ENCODE peak calls at places on chromosomes 11 and 22, in seven cellular contexts. V is neuronal stem cell, F is IMR-90, S is mesenchymal stem cell, Z is mesendoderm, G is trophoblast cell, L is H1. J is an unnamed sample.

GRCh38 chr11:113119074-113119473 is 157.9 kb downstream of the NCAM1 start:
- DNase-seq in V (no peak), F (no peak), S (peak; percentile 38), Z (peak; percentile 42), G (no peak), L (no peak), J (no peak)

GRCh38 chr11:13826505-13827278 is 135.8 kb upstream of the SPON1 start:
- DNase-seq in V (no peak), F (no peak), S (no peak), Z (no peak), G (no peak), L (no peak), J (no peak)

GRCh38 chr11:37946155-37946766 is 1348.2 kb upstream of the RAG2 start:
- DNase-seq in V (peak; percentile 33), F (peak; percentile 27), S (peak; percentile 62), Z (peak; percentile 83), G (peak; percentile 71), L (peak; percentile 29), J (peak; percentile 59)

GRCh38 chr11:76234704-76235232 is 28.5 kb upstream of the WNT11 start:
- DNase-seq in V (no peak), F (no peak), S (peak; percentile 86), Z (no peak), G (no peak), L (no peak), J (no peak)

GRCh38 chr11:35043933-35044332 is 95.0 kb upstream of the CD44 start:
- DNase-seq in V (no peak), F (no peak), S (peak; percentile 21), Z (no peak), G (no peak), L (no peak), J (no peak)

GRCh38 chr22:36156515-36157419 is 3.8 kb downstream of the APOL3 start:
- DNase-seq in V (no peak), F (peak; percentile 77), S (peak; percentile 86), Z (peak; percentile 74), G (peak; percentile 89), L (no peak), J (peak; percentile 56)

GRCh38 chr11:121104223-121104831 is 3.3 kb downstream of the TECTA start:
- DNase-seq in V (no peak), F (no peak), S (no peak), Z (peak; percentile 43), G (no peak), L (no peak), J (peak; percentile 48)

GRCh38 chr11:130947481-130947880 is 31.2 kb upstream of the SNX19 start:
- DNase-seq in V (no peak), F (no peak), S (no peak), Z (no peak), G (no peak), L (no peak), J (no peak)

GRCh38 chr11:127461575-127462344 is 461.2 kb upstream of the KIRREL3 start:
- DNase-seq in V (peak; percentile 14), F (no peak), S (no peak), Z (peak; percentile 44), G (no peak), L (no peak), J (no peak)

GRCh38 chr11:15651782-15652181 is 537.1 kb downstream of the INSC start:
- DNase-seq in V (no peak), F (no peak), S (no peak), Z (no peak), G (no peak), L (no peak), J (no peak)

GRCh38 chr11:119694334-119694733 is 34.7 kb downstream of the NECTIN1 start:
- DNase-seq in V (no peak), F (no peak), S (no peak), Z (peak; percentile 61), G (no peak), L (no peak), J (no peak)

GRCh38 chr11:66335531-66336233 is 552 bp downstream of the RIN1 start:
- DNase-seq in V (no peak), F (peak; percentile 59), S (peak; percentile 82), Z (peak; percentile 74), G (peak; percentile 26), L (no peak), J (peak; percentile 78)

GRCh38 chr11:118621898-118622375 is 14.5 kb downstream of the PHLDB1 start:
- DNase-seq in V (no peak), F (no peak), S (peak; percentile 31), Z (no peak), G (no peak), L (no peak), J (no peak)

GRCh38 chr11:110301577-110301976 is 5.2 kb upstream of the RDX start:
- DNase-seq in V (no peak), F (no peak), S (no peak), Z (no peak), G (no peak), L (no peak), J (no peak)

GRCh38 chr11:11972148-11972547 is 36.3 kb downstream of the DKK3 start:
- DNase-seq in V (no peak), F (no peak), S (no peak), Z (no peak), G (no peak), L (no peak), J (no peak)

GRCh38 chr11:18608373-18608772 is 8.8 kb downstream of the MISFA start:
- DNase-seq in V (no peak), F (peak; percentile 19), S (no peak), Z (no peak), G (no peak), L (no peak), J (no peak)

GRCh38 chr22:10961043-10961860 is 4566.7 kb upstream of the OR11H1 start:
- DNase-seq in V (no peak), F (no peak), S (no peak), Z (no peak), G (no peak), L (no peak), J (no peak)

GRCh38 chr22:43922123-43922522 is 1.5 kb upstream of the PNPLA3 start:
- DNase-seq in V (no peak), F (no peak), S (no peak), Z (peak; percentile 40), G (no peak), L (no peak), J (peak; percentile 43)

GRCh38 chr22:44398791-44399190 is 86.0 kb upstream of the SHISAL1 start:
- DNase-seq in V (no peak), F (no peak), S (no peak), Z (no peak), G (no peak), L (no peak), J (peak; percentile 19)

GRCh38 chr11:96235725-96236124 is 107.3 kb downstream of the MAML2 start:
- DNase-seq in V (no peak), F (peak; percentile 73), S (peak; percentile 83), Z (no peak), G (no peak), L (no peak), J (no peak)

GRCh38 chr22:19117111-19117512 is 5.1 kb downstream of the DGCR2 start:
- DNase-seq in V (no peak), F (no peak), S (no peak), Z (no peak), G (no peak), L (no peak), J (no peak)

GRCh38 chr22:30321461-30321860 is 5.3 kb downstream of the TBC1D10A start:
- DNase-seq in V (no peak), F (no peak), S (no peak), Z (no peak), G (no peak), L (no peak), J (no peak)

GRCh38 chr22:30326704-30327362 is at the start of gene TBC1D10A:
- DNase-seq in V (peak; percentile 89), F (peak; percentile 86), S (peak; percentile 86), Z (peak; percentile 97), G (peak; percentile 97), L (peak; percentile 90), J (peak; percentile 98)

GRCh38 chr22:30325724-30326703 is 727 bp downstream of the TBC1D10A start:
- DNase-seq in V (no peak), F (no peak), S (peak; percentile 47), Z (no peak), G (peak; percentile 43), L (no peak), J (peak; percentile 37)

GRCh38 chr22:30325065-30325720 is 1.5 kb downstream of the TBC1D10A start:
- DNase-seq in V (no peak), F (peak; percentile 90), S (peak; percentile 98), Z (peak; percentile 32), G (peak; percentile 82), L (no peak), J (no peak)

DNA sequence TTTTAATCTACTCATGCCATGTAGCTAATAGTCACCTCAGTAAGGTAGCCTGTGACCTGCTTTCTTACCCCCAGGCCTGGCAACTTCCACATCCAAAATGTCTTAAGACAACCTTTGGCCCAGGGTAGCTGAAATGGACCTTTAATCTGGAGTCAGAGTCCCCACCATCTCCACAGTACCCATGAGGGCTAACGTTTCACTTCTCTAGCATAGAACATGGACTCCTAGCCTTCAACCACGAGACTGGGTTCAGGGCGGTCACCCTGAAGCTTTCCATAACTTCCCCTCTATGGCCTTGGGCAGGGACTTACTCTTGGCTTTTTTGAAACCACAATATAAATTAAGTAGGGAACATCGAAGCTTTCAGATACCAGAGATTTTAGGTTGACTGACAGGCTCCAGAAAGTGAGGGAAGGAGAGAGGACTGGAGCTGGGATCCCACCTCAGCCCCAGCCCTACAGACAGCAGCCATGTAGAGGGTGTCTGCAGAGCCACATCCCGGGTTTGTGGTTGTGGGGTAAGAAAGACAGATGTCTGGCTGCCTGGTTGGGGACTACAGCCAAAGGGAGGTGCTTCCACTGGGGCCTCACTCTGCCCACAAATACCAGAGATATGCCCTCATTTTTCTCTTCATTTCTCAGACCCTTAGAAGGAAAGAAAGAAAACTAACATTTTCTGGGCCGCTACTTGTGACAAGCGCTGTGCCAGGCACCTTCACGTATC is 2.6 kb downstream of the TBC1D10A start:
- DNase-seq in V (no peak), F (peak; percentile 47), S (peak; percentile 53), Z (no peak), G (no peak), L (no peak), J (no peak)
- H3K79me1 ChIP-seq in V (no peaks in the 10 kb centered on the region), F (peaks cover 72% of the 10 kb centered on the region), S (peaks cover 16% of the 10 kb centered on the region), Z (no peaks in the 10 kb centered on the region), G (peaks cover 38% of the 10 kb centered on the region), L (peaks cover 3% of the 10 kb centered on the region), J (no peaks in the 10 kb centered on the region)

DNA sequence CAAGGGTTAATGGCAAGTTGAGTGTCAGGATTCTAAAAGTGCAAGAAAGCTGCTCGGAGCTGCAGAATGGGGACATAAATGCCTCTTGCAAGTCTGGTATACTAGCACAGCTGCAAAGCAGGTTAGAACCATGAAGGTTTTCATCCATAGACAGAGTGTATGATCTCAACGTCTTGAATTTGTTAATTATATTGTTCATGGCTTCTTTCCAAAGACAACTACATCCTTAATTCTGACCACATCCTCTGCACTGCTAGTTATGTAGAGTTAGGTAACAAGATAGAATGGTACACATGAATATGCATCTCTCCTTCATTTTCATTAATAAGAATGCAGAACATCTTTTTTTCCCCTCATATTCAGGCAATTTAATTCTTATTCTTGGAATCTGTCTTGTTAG is 34.2 kb downstream of the EXPH5 start:
- DNase-seq in V (no peak), F (peak; percentile 76), S (peak; percentile 16), Z (no peak), G (no peak), L (no peak), J (no peak)
- H3K79me1 ChIP-seq in V (no peaks in the 10 kb centered on the region), F (no peaks in the 10 kb centered on the region), S (no peaks in the 10 kb centered on the region), Z (no peaks in the 10 kb centered on the region), G (peaks cover 7% of the 10 kb centered on the region), L (no peaks in the 10 kb centered on the region), J (no peaks in the 10 kb centered on the region)

GRCh38 chr11:44002191-44003093 is 45.3 kb upstream of the ACCSL start:
- DNase-seq in V (no peak), F (no peak), S (no peak), Z (no peak), G (no peak), L (no peak), J (no peak)
- H3K79me1 ChIP-seq in V (no peaks in the 10 kb centered on the region), F (no peaks in the 10 kb centered on the region), S (no peaks in the 10 kb centered on the region), Z (no peaks in the 10 kb centered on the region), G (peaks cover under 1% of the 10 kb centered on the region), L (no peaks in the 10 kb centered on the region), J (no peaks in the 10 kb centered on the region)

GRCh38 chr11:98600103-98600502 is 420.6 kb upstream of the CNTN5 start:
- DNase-seq in V (no peak), F (no peak), S (no peak), Z (no peak), G (no peak), L (no peak), J (no peak)
- H3K79me1 ChIP-seq in V (no peaks in the 10 kb centered on the region), F (no peaks in the 10 kb centered on the region), S (no peaks in the 10 kb centered on the region), Z (no peaks in the 10 kb centered on the region), G (no peaks in the 10 kb centered on the region), L (no peaks in the 10 kb centered on the region), J (no peaks in the 10 kb centered on the region)

J was measured in H9.